ENCODE peak calls at places on chromosome 9, in five cellular contexts. P, D, W, H and Q are unnamed samples. For H3K9me3, the result is how much of the 10 kb centered on the place peaks cover.

GRCh38 chr9:84710701-84711397 is 41.3 kb downstream of the NTRK2 start:
- DNase-seq in D (no peak), P (no peak), W (peak), H (no peak), Q (no peak)

GRCh38 chr9:130453487-130453886 is 8.7 kb downstream of the ASS1 start:
- DNase-seq in H (peak), W (peak), P (peak), D (no peak), Q (no peak)

GRCh38 chr9:111752455-111752854 is 42.3 kb downstream of the SHOC1 start:
- DNase-seq in H (no peak), W (no peak), D (no peak), P (no peak), Q (no peak)

GRCh38 chr9:129327552-129328283 is 149.7 kb upstream of the IER5L start:
- DNase-seq in W (no peak), D (no peak), H (no peak), P (no peak), Q (no peak)

GRCh38 chr9:34376596-34377401 is at the start of gene MYORG:
- DNase-seq in D (peak), P (peak), H (peak), W (peak), Q (peak)

GRCh38 chr9:27059907-27060306 is 49.1 kb upstream of the TEK start:
- DNase-seq in D (no peak), H (no peak), W (no peak), P (peak), Q (no peak)

GRCh38 chr9:112091805-112092204 is 83.3 kb downstream of the SUSD1 start:
- DNase-seq in W (no peak), P (no peak), H (no peak), D (no peak), Q (no peak)

GRCh38 chr9:88458716-88459115 is 70.5 kb downstream of the SPIN1 start:
- DNase-seq in P (no peak), D (no peak), H (no peak), W (no peak), Q (no peak)

GRCh38 chr9:36935768-36936497 is 98.1 kb downstream of the PAX5 start:
- DNase-seq in H (no peak), D (no peak), P (no peak), W (no peak), Q (no peak)

GRCh38 chr9:16532272-16532671 is 338.2 kb downstream of the BNC2 start:
- DNase-seq in H (no peak), D (no peak), P (no peak), W (no peak), Q (no peak)

GRCh38 chr9:19479874-19480273 is 71.1 kb downstream of the ACER2 start:
- DNase-seq in P (no peak), W (no peak), D (no peak), H (no peak), Q (no peak)

GRCh38 chr9:99005651-99006050 is 61.9 kb downstream of the COL15A1 start:
- DNase-seq in D (no peak), P (no peak), W (no peak), H (no peak), Q (no peak)

GRCh38 chr9:134236001-134236421 is 71.6 kb upstream of the RNU6ATAC start:
- DNase-seq in P (no peak), D (peak), W (no peak), H (no peak), Q (peak)

GRCh38 chr9:19876569-19877316 is 87.9 kb upstream of the SLC24A2 start:
- DNase-seq in H (no peak), W (no peak), D (no peak), P (no peak), Q (no peak)

GRCh38 chr9:134390537-134390936 is 64.3 kb downstream of the RXRA start:
- DNase-seq in P (no peak), D (no peak), W (no peak), H (no peak), Q (peak)

GRCh38 chr9:120434532-120434931 is 145.4 kb downstream of the CDK5RAP2 start:
- DNase-seq in H (peak), W (peak), D (no peak), P (no peak), Q (peak)

GRCh38 chr9:104367507-104367906 is 136.6 kb upstream of the OR13F1 start:
- DNase-seq in W (no peak), H (no peak), P (no peak), D (no peak), Q (no peak)

GRCh38 chr9:131485728-131486381 is 16.9 kb upstream of the POMT1 start:
- DNase-seq in H (no peak), D (no peak), P (no peak), W (no peak), Q (peak)

GRCh38 chr9:18526686-18527085 is 52.7 kb downstream of the ADAMTSL1 start:
- DNase-seq in P (no peak), W (no peak), D (no peak), H (no peak), Q (no peak)

GRCh38 chr9:127980706-127981558 is at the start of gene EEIG1:
- DNase-seq in H (peak), W (peak), D (peak), P (peak), Q (peak)

GRCh38 chr9:86405086-86405491 is 50.9 kb upstream of the TUT7 start:
- DNase-seq in H (no peak), P (no peak), W (no peak), D (no peak), Q (no peak)

GRCh38 chr9:121906074-121906520 is 187.0 kb downstream of the TTLL11 start:
- DNase-seq in W (no peak), D (no peak), H (no peak), P (no peak), Q (no peak)

GRCh38 chr9:33143241-33143642 is 23.9 kb downstream of the B4GALT1 start:
- DNase-seq in D (no peak), P (no peak), W (no peak), H (no peak), Q (no peak)

DNA sequence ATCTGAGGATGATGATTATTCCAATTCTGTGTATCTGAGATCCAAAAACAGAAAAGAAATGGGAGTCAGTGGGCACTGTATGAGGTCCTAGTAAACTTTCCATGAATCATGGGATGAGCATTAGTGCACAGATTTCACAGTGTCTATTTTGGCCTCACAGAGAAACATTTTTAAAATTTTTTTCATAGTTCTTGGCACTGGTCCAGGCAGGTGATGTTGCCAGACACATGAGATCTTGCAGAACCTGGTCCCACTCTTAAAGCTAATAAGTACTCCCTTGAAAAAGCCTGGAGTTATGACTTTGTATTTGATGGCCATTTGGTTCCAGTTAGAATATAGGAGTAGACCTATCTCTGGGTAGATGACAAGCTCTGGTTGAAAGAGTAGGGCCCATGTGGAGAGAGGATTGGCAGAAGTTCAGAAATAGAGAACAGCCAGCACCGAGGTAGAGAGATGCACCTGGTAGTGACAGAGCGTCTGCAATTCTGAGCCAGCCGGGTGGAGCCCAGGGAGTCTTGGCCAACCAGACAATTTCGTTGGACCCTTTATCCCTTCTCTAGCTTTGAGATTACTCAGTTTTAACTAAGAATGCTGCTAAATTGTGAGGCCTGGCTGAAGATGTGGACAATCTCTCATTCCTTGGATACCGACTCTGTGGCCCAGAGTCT is 6.3 kb upstream of the TNFSF15 start:
- DNase-seq in H (no peak), D (no peak), W (no peak), P (no peak), Q (no peak)
- H3K27ac ChIP-seq in H (no peak), D (no peak), W (no peak), P (no peak), Q (no peak)

GRCh38 chr9:117704024-117704575 is at the start of gene TLR4:
- DNase-seq in D (peak), W (peak), H (peak), P (no peak), Q (peak)
- H3K4me3 ChIP-seq in D (peak), W (peak), H (peak), P (no peak), Q (peak)

GRCh38 chr9:91119679-91120078 is 242.0 kb downstream of the AUH start:
- DNase-seq in H (no peak), P (no peak), W (no peak), D (no peak), Q (no peak)

GRCh38 chr9:91117474-91117891 is 244.2 kb downstream of the AUH start:
- DNase-seq in P (no peak), H (no peak), W (no peak), D (no peak), Q (no peak)

GRCh38 chr9:91119147-91119546 is 242.6 kb downstream of the AUH start:
- DNase-seq in P (no peak), H (no peak), D (no peak), W (no peak), Q (no peak)

GRCh38 chr9:91116711-91117110 is 245.0 kb downstream of the AUH start:
- DNase-seq in P (no peak), D (no peak), H (no peak), W (no peak), Q (no peak)

DNA sequence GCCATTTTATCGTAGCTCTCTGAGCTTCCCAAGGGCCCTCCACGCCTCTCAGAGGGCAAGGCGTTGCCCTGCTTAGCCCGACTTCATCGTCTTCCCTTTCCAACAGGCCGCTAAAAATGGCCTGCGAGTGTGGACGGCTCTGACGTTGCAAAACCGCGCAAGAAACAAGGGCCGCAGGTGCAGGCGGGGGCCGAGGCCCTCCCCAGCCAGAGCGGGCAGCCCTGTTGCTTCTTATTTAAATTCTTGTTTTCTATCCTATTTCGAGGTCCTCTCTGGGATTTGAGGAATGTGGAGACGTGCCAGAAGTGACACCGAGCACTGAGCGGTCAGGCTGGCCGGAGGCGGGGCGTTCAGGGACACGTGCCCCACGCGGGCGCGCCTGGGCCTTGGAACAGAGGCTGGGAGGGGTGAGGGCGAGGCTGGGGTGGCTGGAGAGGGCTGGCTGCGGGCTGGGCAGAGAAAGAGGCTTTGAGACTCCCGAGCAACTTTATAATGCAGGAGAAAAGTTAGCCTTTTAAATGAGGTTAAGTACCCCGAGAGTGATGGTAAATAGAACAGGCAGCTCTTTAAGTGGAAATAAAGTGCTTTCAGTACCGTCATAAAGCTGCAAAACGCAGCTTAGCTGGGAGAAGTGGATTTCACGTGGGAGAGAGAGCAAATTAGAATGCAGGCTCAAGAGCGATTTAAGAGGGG is 243.6 kb downstream of the AUH start:
- DNase-seq in D (peak), H (peak), W (peak), P (peak), Q (peak)
- H3K9me3 ChIP-seq in D (under half), H (under half), W (under half), P (under half), Q (under half)

DNA sequence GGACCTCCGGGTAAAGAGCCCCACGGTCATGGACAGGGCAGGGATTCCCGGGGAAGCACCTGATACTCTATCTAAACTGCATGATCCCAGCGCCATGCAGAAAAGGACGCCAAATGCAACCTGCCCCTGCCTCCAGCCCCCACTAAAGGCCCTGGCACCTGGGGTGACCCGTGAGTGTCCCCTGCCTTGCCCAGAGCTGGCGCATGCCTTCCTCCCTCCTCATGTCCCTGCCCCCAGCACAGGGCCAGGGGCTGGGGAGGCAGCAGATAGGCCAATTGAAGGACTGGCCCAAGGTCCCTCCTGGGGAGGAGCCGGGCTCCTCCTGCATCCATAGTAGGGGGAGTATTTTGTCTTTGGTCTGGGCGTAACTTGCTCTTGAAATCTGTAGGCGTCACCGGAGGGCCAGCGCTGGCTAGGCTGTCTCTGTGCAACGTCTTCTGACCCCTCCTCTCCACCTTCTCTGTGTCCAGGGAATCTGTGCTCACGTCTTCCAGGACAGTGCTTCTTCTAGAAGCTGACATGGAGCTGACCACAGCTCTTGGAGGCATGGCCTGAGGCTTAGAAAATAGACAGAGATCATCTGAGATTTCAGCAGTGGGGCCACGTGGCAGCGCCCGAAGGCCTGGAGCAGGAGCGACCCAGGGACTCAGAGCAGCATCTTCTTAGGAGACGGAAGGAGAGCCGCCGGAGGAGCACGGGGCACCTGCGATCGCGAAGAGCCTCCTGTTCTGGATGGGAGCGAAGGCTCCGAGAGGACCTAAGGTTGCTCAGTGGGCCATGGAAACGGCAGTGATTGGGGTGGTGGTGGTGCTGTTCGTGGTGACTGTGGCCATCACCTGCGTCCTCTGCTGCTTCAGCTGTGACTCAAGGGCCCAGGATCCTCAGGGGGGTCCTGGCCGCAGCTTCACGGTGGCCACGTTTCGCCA is 660 bp downstream of the SPAAR start:
- DNase-seq in D (no peak), H (peak), W (peak), P (no peak), Q (peak)
- H3K27ac ChIP-seq in D (peak), H (peak), W (peak), P (no peak), Q (peak)

GRCh38 chr9:136821333-136822031 is 13.7 kb downstream of the RABL6 start:
- DNase-seq in D (no peak), W (no peak), H (no peak), P (no peak), Q (no peak)
- H3K4me3 ChIP-seq in D (peak), W (peak), H (peak), P (no peak), Q (peak)

DNA sequence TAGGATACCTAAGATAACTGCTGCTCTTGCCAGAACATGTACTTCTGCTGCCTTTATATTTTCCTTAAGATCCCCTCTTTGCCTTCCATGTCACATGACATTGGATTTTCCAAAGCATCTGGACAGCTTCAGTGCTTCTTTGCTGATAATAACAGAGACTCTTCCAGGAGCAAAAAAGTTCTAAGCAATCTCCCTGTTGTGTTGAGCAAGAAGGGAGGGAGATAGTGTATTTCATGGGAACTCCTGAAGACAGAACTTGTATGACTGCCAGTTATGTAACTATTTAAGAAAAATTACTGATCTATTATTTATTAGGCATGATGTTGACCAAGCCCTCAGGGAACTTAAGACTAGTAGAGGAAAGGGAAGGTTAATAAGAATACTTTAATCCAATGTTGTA is 454.7 kb downstream of the SPATA31D1 start:
- DNase-seq in H (no peak), P (no peak), W (no peak), D (no peak), Q (no peak)
- H3K9me3 ChIP-seq in H (under half), P (under half), W (half or more), D (under half), Q (under half)

GRCh38 chr9:123046796-123047195 is 13.3 kb downstream of the GPR21 start:
- DNase-seq in W (no peak), H (no peak), P (no peak), D (no peak), Q (no peak)
- H3K27ac ChIP-seq in W (peak), H (no peak), P (no peak), D (no peak), Q (no peak)